ENCODE peak calls at places on chromosomes 11 and 22, in five cellular contexts. J, X, L, Q and S are unnamed samples.

GRCh38 chr22:33418483-33418882 is 360.3 kb upstream of the SYN3 start:
- DNase-seq in J (no peak), X (no peak), L (no peak), Q (no peak), S (no peak)

GRCh38 chr11:8265681-8266241 is 2.1 kb upstream of the LMO1 start:
- DNase-seq in J (peak; percentile 52), X (peak; percentile 49), L (no peak), Q (no peak), S (no peak)

GRCh38 chr11:125138966-125139365 is 25.6 kb upstream of the PKNOX2 start:
- DNase-seq in J (no peak), X (no peak), L (no peak), Q (no peak), S (no peak)

GRCh38 chr11:35235944-35236666 is 97.1 kb downstream of the CD44 start:
- DNase-seq in J (no peak), X (no peak), L (no peak), Q (peak; percentile 69), S (no peak)

GRCh38 chr22:19525116-19525660 is 978 bp upstream of the CLDN5 start:
- DNase-seq in J (no peak), X (no peak), L (no peak), Q (no peak), S (no peak)

GRCh38 chr11:3994030-3994640 is 100.5 kb upstream of the RRM1 start:
- DNase-seq in J (no peak), X (no peak), L (no peak), Q (no peak), S (peak; percentile 44)

GRCh38 chr11:8989411-8989810 is 14.4 kb downstream of the NRIP3 start:
- DNase-seq in J (peak; percentile 80), X (no peak), L (no peak), Q (no peak), S (peak; percentile 20)

GRCh38 chr11:124602751-124603150 is 8.5 kb upstream of the PANX3 start:
- DNase-seq in J (no peak), X (no peak), L (no peak), Q (no peak), S (no peak)

GRCh38 chr22:32628626-32629587 is 154.3 kb downstream of the FBXO7 start:
- DNase-seq in J (no peak), X (no peak), L (no peak), Q (no peak), S (no peak)

GRCh38 chr22:24894220-24894975 is 52.1 kb downstream of the LHFPL7 start:
- DNase-seq in J (peak; percentile 29), X (peak; percentile 88), L (no peak), Q (no peak), S (no peak)

GRCh38 chr11:120579601-120580000 is 68.1 kb downstream of the GRIK4 start:
- DNase-seq in J (no peak), X (no peak), L (no peak), Q (peak; percentile 8), S (no peak)

GRCh38 chr11:10490398-10491232 is 35.6 kb downstream of the AMPD3 start:
- DNase-seq in J (peak; percentile 65), X (peak; percentile 80), L (peak; percentile 85), Q (no peak), S (peak; percentile 93)

GRCh38 chr22:24482586-24482985 is 12.5 kb upstream of the UPB1 start:
- DNase-seq in J (peak; percentile 31), X (no peak), L (no peak), Q (no peak), S (no peak)

GRCh38 chr11:23727821-23728220 is 769.0 kb upstream of the LUZP2 start:
- DNase-seq in J (peak; percentile 66), X (no peak), L (no peak), Q (no peak), S (no peak)

GRCh38 chr11:63608353-63609345 is 5.6 kb downstream of the PLAAT3 start:
- DNase-seq in J (no peak), X (no peak), L (no peak), Q (no peak), S (no peak)

GRCh38 chr11:117781650-117782049 is 15.4 kb downstream of the DSCAML1 start:
- DNase-seq in J (no peak), X (no peak), L (no peak), Q (no peak), S (no peak)

GRCh38 chr11:17972987-17973386 is 39.9 kb downstream of the SERGEF start:
- DNase-seq in J (peak; percentile 95), X (peak; percentile 81), L (peak; percentile 25), Q (peak; percentile 5), S (peak; percentile 51)

GRCh38 chr11:61912530-61912898 is 4.9 kb downstream of the RAB3IL1 start:
- DNase-seq in J (no peak), X (no peak), L (no peak), Q (no peak), S (no peak)

GRCh38 chr11:121554552-121554951 is 101.8 kb upstream of the SORL1-AS1 start:
- DNase-seq in J (no peak), X (no peak), L (no peak), Q (no peak), S (no peak)

GRCh38 chr22:21975273-21975672 is 7.3 kb downstream of the TOP3B start:
- DNase-seq in J (no peak), X (no peak), L (no peak), Q (no peak), S (no peak)